ENCODE peak calls at places on chromosome 18, in five cellular contexts. Y is endothelial cell of umbilical vein, L is HepG2, X is GM12878, Q is A549. D is an unnamed sample.
A peak's percentile ranks its signal among the peaks of the same experiment; 100 is the strongest.

GRCh38 chr18:46725310-46725709 is 31.5 kb downstream of the ST8SIA5 start:
- DNase-seq in X (no peak), Q (no peak), L (no peak), Y (no peak), D (no peak)

GRCh38 chr18:35071819-35072247 is 30.6 kb downstream of the MAPRE2 start:
- DNase-seq in Q (no peak), L (no peak), Y (peak; percentile 41), X (no peak), D (no peak)

GRCh38 chr18:74604774-74605173 is 7.1 kb downstream of the ZNF407 start:
- DNase-seq in Y (no peak), Q (no peak), L (no peak), X (no peak), D (no peak)

GRCh38 chr18:28584726-28585125 is 407.8 kb upstream of the CDH2 start:
- DNase-seq in Q (no peak), L (no peak), Y (no peak), X (no peak), D (no peak)

GRCh38 chr18:35495821-35496368 is 1.9 kb downstream of the INO80C start:
- DNase-seq in Q (no peak), Y (no peak), X (no peak), L (no peak), D (peak; percentile 15)

GRCh38 chr18:21489119-21489750 is 111.3 kb downstream of the ESCO1 start:
- DNase-seq in X (no peak), Y (peak; percentile 58), Q (peak; percentile 36), L (peak; percentile 63), D (peak; percentile 72)

GRCh38 chr18:44541781-44542180 is 138.9 kb upstream of the SETBP1 start:
- DNase-seq in Q (no peak), X (no peak), Y (no peak), L (no peak), D (no peak)

GRCh38 chr18:48750485-48751175 is 200.1 kb downstream of the SMAD7 start:
- DNase-seq in L (no peak), Q (no peak), X (no peak), Y (no peak), D (no peak)

GRCh38 chr18:32980896-32981295 is 208.1 kb upstream of the KLHL14 start:
- DNase-seq in X (no peak), Y (no peak), L (no peak), Q (no peak), D (no peak)

GRCh38 chr18:48675912-48676311 is 137.1 kb downstream of the CTIF start:
- DNase-seq in L (no peak), X (no peak), Y (no peak), Q (no peak), D (no peak)

GRCh38 chr18:23106575-23106974 is 28.7 kb upstream of the CABLES1 start:
- DNase-seq in Y (peak; percentile 77), L (peak; percentile 78), Q (peak; percentile 67), X (no peak), D (peak; percentile 65)

GRCh38 chr18:68705119-68705518 is 9.8 kb downstream of the TMX3 start:
- DNase-seq in X (no peak), L (peak; percentile 51), Y (no peak), Q (no peak), D (no peak)

GRCh38 chr18:35141567-35142269 is 99.1 kb upstream of the ZNF397 start:
- DNase-seq in L (no peak), X (no peak), Y (no peak), Q (no peak), D (no peak)

GRCh38 chr18:65968605-65969004 is 217.8 kb downstream of the CDH7 start:
- DNase-seq in X (no peak), Q (no peak), Y (no peak), L (no peak), D (no peak)

GRCh38 chr18:53864758-53865157 is 359.7 kb downstream of the MBD2 start:
- DNase-seq in X (no peak), Y (no peak), L (no peak), Q (no peak), D (no peak)

GRCh38 chr18:6836331-6836730 is 106.8 kb downstream of the ARHGAP28 start:
- DNase-seq in Q (no peak), X (no peak), L (no peak), Y (no peak), D (no peak)

GRCh38 chr18:35470440-35470839 is 27.3 kb downstream of the INO80C start:
- DNase-seq in Y (peak; percentile 16), L (no peak), Q (no peak), X (no peak), D (no peak)

GRCh38 chr18:12307251-12307736 is 747 bp upstream of the TUBB6 start:
- DNase-seq in Q (no peak), L (no peak), X (no peak), Y (peak; percentile 74), D (peak; percentile 79)

GRCh38 chr18:74457043-74457742 is at the start of gene DIPK1C:
- DNase-seq in Y (no peak), L (no peak), X (no peak), Q (no peak), D (no peak)

GRCh38 chr18:54742654-54743053 is 85.6 kb upstream of the RAB27B start:
- DNase-seq in X (no peak), L (no peak), Y (peak; percentile 37), Q (no peak), D (no peak)

GRCh38 chr18:11710578-11710977 is 21.5 kb downstream of the GNAL start:
- DNase-seq in Y (no peak), L (no peak), X (no peak), Q (no peak), D (no peak)

GRCh38 chr18:21205695-21206094 is 36.3 kb upstream of the GREB1L start:
- DNase-seq in Y (no peak), X (no peak), L (no peak), Q (no peak), D (no peak)

GRCh38 chr18:22193466-22193865 is 24.1 kb downstream of the GATA6 start:
- DNase-seq in L (no peak), Q (no peak), X (no peak), Y (peak; percentile 79), D (no peak)

GRCh38 chr18:35049111-35050003 is 8.1 kb downstream of the MAPRE2 start:
- DNase-seq in L (no peak), Q (no peak), Y (no peak), X (no peak), D (peak; percentile 44)

GRCh38 chr18:61651145-61651879 is 241.5 kb downstream of the RNF152 start:
- DNase-seq in Y (no peak), Q (no peak), L (no peak), X (no peak), D (no peak)

GRCh38 chr18:26206488-26206887 is 19.8 kb upstream of the TAF4B start:
- DNase-seq in L (no peak), X (no peak), Q (no peak), Y (no peak), D (no peak)

GRCh38 chr18:75176849-75177248 is 32.1 kb downstream of the PTGR3 start:
- DNase-seq in X (no peak), Q (no peak), Y (no peak), L (no peak), D (no peak)

GRCh38 chr18:22108674-22109073 is 60.7 kb upstream of the GATA6 start:
- DNase-seq in L (peak; percentile 47), Q (no peak), X (no peak), Y (peak; percentile 22), D (no peak)

GRCh38 chr18:38996056-38996455 is 1430.5 kb upstream of the CELF4 start:
- DNase-seq in Y (no peak), Q (no peak), X (no peak), L (no peak), D (no peak)

GRCh38 chr18:23406271-23406787 is 46.8 kb upstream of the RIOK3 start:
- DNase-seq in Y (peak; percentile 19), X (no peak), L (peak; percentile 78), Q (no peak), D (no peak)

GRCh38 chr18:59275406-59275949 is 2.2 kb upstream of the RAX start:
- DNase-seq in Y (no peak), Q (no peak), X (no peak), L (no peak), D (no peak)
- TF ChIP-seq MYC in Y (no peak), Q (no peak), X (no peak), L (no peak), D (no peak)

GRCh38 chr18:70250781-70251180 is 38.1 kb upstream of the SOCS6 start:
- DNase-seq in X (no peak), Q (no peak), Y (no peak), L (no peak), D (no peak)

GRCh38 chr18:70249118-70249517 is 39.7 kb upstream of the SOCS6 start:
- DNase-seq in X (no peak), Y (no peak), Q (no peak), L (no peak), D (no peak)

GRCh38 chr18:70243131-70243530 is 37.6 kb upstream of the RTTN start:
- DNase-seq in Y (no peak), L (no peak), Q (peak; percentile 41), X (no peak), D (no peak)

GRCh38 chr18:70243545-70243944 is 38.1 kb upstream of the RTTN start:
- DNase-seq in X (no peak), Y (peak; percentile 22), L (peak; percentile 12), Q (no peak), D (no peak)

GRCh38 chr18:70245941-70246537 is 40.6 kb upstream of the RTTN start:
- DNase-seq in Y (peak; percentile 11), Q (no peak), L (no peak), X (no peak), D (no peak)
- H3K4me3 ChIP-seq in Y (no peak overlapping the region), Q (no peak overlapping the region), L (no peak overlapping the region), X (no peak overlapping the region), D (no peak overlapping the region)

GRCh38 chr18:64119916-64120315 is 29.0 kb downstream of the LINC00305 start:
- DNase-seq in Q (no peak), L (peak; percentile 3), Y (peak; percentile 1), X (no peak), D (peak; percentile 7)
- TF ChIP-seq MAX in Q (no peak), L (no peak), Y (no peak), X (no peak), D (no peak)

GRCh38 chr18:24530630-24531111 is 70.2 kb downstream of the HRH4 start:
- DNase-seq in Y (peak; percentile 81), X (no peak), Q (no peak), L (no peak), D (peak; percentile 65)
- TF ChIP-seq MYC in Y (no peak), X (no peak), Q (no peak), L (no peak), D (no peak)

DNA sequence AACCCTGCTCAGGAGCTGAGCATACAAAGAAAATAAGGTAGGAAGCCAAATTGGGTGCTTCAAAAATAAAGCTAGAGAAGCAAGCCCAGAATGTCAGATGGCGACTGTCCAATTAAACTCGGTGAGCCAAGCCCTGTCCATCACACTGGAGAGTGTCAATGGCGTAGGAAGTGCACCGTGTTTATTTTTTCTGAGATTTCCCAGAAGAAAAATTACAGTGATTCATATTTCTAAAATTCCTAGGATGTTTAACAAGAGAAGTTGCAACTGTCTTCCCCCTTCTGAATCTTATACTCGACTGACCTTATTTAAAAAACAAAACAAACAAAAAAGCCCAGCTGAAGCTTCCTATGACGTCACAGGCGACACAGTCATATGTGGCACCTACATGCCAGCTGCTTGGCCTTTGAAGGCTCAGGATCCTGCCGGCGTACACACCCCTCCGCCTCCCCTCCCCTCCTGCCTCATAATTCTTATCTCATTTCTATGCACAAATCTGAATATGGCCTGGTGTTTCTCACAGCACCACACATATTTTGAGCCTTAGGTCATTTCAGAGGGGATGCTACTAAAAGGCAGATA is 60.8 kb downstream of the MBP start:
- DNase-seq in Q (peak; percentile 21), L (no peak), X (no peak), Y (peak; percentile 90), D (no peak)
- H3K4me3 ChIP-seq in Q (no peak overlapping the region), L (no peak overlapping the region), X (no peak overlapping the region), Y (no peak overlapping the region), D (no peak overlapping the region)